ENCODE peak calls at places on chromosomes 12 and 14, in four cellular contexts. P is transverse colon, L is heart left ventricle, C is prostate gland. O is an unnamed sample.

GRCh38 chr12:98973395-98973794 is 328.3 kb downstream of the APAF1 start:
- DNase-seq in P (no peak), L (no peak), C (no peak), O (no peak)

GRCh38 chr14:24436355-24437019 is 6.1 kb downstream of the SDR39U1 start:
- DNase-seq in P (no peak), L (no peak), C (no peak), O (peak; percentile 48)

GRCh38 chr12:54439521-54440255 is 20.6 kb upstream of the ITGA5 start:
- DNase-seq in P (no peak), L (no peak), C (no peak), O (no peak)

GRCh38 chr12:49909826-49910225 is 6.1 kb upstream of the FAIM2 start:
- DNase-seq in P (no peak), L (peak; percentile 19), C (no peak), O (peak; percentile 29)

GRCh38 chr12:52148541-52149181 is 43.2 kb downstream of the KRT80 start:
- DNase-seq in P (peak; percentile 92), L (peak; percentile 64), C (peak; percentile 94), O (peak; percentile 72)

GRCh38 chr14:63544641-63545234 is 1.6 kb upstream of the PPP2R5E start:
- DNase-seq in P (no peak), L (no peak), C (no peak), O (no peak)

GRCh38 chr12:105279460-105280056 is 43.6 kb upstream of the APPL2 start:
- DNase-seq in P (peak; percentile 25), L (no peak), C (no peak), O (peak; percentile 29)

GRCh38 chr12:124779161-124780141 is 84.2 kb downstream of the SCARB1 start:
- DNase-seq in P (no peak), L (no peak), C (no peak), O (no peak)

GRCh38 chr12:6352198-6353173 is 10.6 kb upstream of the TNFRSF1A start:
- DNase-seq in P (no peak), L (no peak), C (no peak), O (no peak)

GRCh38 chr12:77124767-77125166 is 59.4 kb upstream of the E2F7 start:
- DNase-seq in P (no peak), L (no peak), C (no peak), O (no peak)

GRCh38 chr12:52600071-52600470 is 1.2 kb downstream of the KRT72 start:
- DNase-seq in P (no peak), L (no peak), C (no peak), O (no peak)

GRCh38 chr12:25997401-25997973 is 39.0 kb downstream of the RASSF8 start:
- DNase-seq in P (no peak), L (no peak), C (no peak), O (no peak)

GRCh38 chr12:118050972-118051910 is 9.7 kb downstream of the WSB2 start:
- DNase-seq in P (no peak), L (no peak), C (no peak), O (no peak)

GRCh38 chr12:4962539-4963486 is 53.1 kb downstream of the KCNA1 start:
- DNase-seq in P (no peak), L (no peak), C (no peak), O (no peak)

GRCh38 chr14:104092931-104093365 is 7.4 kb downstream of the ASPG start:
- DNase-seq in P (no peak), L (peak; percentile 55), C (no peak), O (no peak)

DNA sequence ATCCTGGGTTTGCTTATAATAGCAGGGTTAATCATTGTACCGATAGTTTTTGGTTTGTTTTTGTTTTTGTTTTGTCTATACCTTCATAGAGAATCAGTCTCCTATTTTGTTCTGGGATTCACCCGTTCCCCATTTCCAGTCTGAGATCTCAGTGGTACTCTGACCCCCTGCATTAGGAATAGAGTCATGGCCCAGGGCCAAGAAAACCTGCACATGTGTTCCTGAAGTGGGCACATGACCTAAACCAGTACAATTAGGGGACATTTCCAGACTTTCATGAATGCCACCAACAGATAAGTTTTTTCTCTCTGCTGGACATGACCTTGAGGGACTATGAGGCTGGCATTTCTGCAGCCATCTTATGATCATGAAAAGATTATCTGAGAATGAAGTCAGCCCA is 52.5 kb downstream of the MRPL42 start:
- DNase-seq in P (no peak), L (no peak), C (no peak), O (no peak)
- H3K9me3 ChIP-seq in P (no peaks in the 10 kb centered on the region), L (no peaks in the 10 kb centered on the region), C (no peaks in the 10 kb centered on the region), O (no peaks in the 10 kb centered on the region)

GRCh38 chr12:10749700-10750384 is 26.7 kb upstream of the YBX3 start:
- DNase-seq in P (peak; percentile 75), L (peak; percentile 61), C (peak; percentile 79), O (peak; percentile 83)
- TF ChIP-seq POLR2A in P (no peak), L (no peak), C (no peak), O (no peak)

DNA sequence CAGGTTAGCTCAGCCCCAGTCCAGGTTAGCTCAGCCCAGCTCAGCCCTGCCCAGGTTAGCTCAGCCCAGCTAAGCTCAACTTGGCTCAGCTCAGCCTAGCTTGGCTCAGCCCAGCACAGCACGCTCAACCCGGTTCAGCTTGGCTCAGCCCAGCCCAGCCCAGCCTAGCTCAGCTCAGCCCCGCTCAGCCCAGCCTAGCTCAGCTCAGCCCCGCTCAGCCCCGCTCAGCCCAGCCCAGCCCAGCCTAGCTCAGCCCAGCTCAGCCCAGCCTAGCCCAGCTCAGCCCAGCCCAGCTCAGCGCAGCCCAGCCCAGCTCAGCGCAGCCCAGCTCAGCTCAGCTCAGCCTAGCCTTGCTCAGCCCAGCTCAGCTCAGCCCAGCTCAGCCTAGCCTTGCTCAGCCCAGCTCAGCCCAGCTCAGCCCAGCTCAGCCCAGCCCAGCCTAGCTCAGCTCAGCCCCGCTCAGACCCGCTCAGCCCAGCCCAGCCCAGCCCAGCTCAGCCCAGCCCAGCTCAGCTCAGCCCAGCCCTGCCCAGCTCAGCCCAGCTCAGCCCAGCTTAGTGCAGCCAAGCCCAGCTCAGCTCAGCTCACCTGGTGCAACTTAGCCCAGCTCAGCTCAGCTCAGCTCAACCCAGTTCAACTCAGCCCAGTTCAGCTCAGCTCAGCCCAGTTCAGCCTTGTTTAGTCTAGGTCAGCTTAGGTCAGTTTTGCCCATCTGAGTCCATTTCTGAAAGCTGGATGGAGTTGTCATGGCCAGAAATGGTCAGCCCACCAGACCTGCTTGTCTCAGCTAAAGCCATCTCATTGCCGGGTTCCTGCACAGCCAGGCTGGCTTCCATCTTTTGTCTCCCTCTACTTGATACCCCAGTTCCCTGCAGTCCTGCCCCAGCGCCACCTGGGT is 333.6 kb downstream of the TMEM121 start:
- DNase-seq in P (peak; percentile 16), L (peak; percentile 60), C (no peak), O (peak; percentile 8)
- H3K9me3 ChIP-seq in P (no peaks in the 10 kb centered on the region), L (no peaks in the 10 kb centered on the region), C (no peaks in the 10 kb centered on the region), O (no peaks in the 10 kb centered on the region)

GRCh38 chr12:91937033-91937432 is 208.6 kb downstream of the BTG1 start:
- DNase-seq in P (no peak), L (no peak), C (no peak), O (no peak)
- TF ChIP-seq POLR2A in P (no peak), L (no peak), C (no peak), O (no peak)

DNA sequence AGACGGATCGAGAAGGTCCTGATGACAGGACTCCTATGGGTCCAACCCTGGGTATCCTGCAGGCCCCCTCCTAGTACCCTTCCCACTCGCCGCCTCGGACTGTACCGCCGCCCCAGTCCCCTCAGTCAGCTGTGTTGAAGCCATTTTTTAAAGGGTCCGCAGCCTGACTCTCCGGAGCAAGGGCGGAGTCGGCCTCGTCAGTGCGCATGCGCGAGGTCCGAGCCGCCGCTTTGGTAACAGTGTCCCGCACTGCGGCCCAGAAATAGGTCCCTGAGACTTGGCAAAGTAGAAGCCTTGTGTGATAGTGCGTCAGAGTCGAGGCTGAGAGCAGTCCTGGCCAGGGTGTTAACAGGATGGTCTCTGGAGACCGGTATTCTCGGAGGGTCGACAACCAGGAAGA is 769.0 kb upstream of the ALG10B start:
- DNase-seq in P (no peak), L (no peak), C (no peak), O (no peak)
- H3K9me3 ChIP-seq in P (no peaks in the 10 kb centered on the region), L (no peaks in the 10 kb centered on the region), C (no peaks in the 10 kb centered on the region), O (peaks cover 5% of the 10 kb centered on the region)

GRCh38 chr14:68389973-68390372 is 402.9 kb downstream of the ZFP36L1 start:
- DNase-seq in P (no peak), L (no peak), C (no peak), O (no peak)
- TF ChIP-seq POLR2A in P (no peak), L (no peak), C (no peak), O (no peak)

GRCh38 chr14:97874394-97874793 is 1077.2 kb downstream of the VRK1 start:
- DNase-seq in P (no peak), L (no peak), C (no peak), O (no peak)
- H3K9me3 ChIP-seq in P (no peaks in the 10 kb centered on the region), L (no peaks in the 10 kb centered on the region), C (no peaks in the 10 kb centered on the region), O (no peaks in the 10 kb centered on the region)

DNA sequence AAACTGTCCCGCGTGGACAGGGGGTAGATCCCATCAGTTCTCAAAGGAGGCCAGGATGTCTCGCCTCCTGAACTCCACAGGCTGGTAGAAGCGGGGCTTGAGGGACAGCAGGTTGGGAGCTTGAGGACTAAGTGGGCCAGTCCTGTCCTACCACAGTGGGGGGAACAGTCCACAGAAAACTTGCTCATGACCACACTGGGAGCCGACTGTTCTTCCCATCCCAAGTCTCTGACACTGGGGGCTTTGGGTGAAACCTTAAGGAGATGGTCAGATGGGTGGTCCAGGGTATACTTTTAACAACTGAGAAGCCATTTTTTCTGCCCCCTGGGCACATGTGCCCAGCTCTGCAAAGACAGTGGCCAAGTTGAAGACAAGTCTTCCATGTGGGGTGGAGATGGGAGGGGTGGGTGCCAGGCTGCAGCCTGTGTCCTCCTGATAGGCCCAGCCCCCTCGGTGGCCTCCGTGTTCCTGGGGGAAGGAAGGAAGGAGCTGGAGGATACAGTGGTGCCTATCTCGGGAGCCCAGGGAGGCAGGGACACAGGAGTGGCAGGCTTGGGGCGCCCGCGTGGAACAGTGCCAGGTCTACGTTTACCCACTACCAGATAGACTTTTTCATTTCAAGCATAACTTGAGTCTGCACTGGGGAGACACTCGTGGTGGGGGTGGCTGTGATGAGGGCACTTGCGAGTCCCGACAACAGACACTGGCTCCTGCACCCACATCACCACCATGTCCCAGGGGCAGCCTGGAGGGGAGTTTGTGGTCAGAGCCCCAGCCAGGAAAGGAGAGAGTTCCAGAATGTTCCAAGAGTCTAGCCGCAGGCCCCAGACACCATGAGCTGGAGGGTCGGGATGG is 14.7 kb downstream of the RHOF start:
- DNase-seq in P (no peak), L (no peak), C (no peak), O (no peak)
- TF ChIP-seq POLR2A in P (no peak), L (no peak), C (no peak), O (no peak)

O was measured in body of pancreas.